ENCODE peak calls at places on chromosomes 6 and 20, in eight cellular contexts. One of them, this sample, is unnamed.
A peak's percentile ranks its signal among the peaks of the same experiment; 100 is the strongest.

GRCh38 chr20:39861381-39861780 is 827.7 kb downstream of the MAFB start:
- DNase-seq in GM23338: no peak
- DNase-seq in neural progenitor cell: no peak
- DNase-seq in hepatocyte: peak; percentile 15
- DNase-seq in MM.1S: no peak
- DNase-seq in PC-3: no peak
- DNase-seq in GM23248: no peak
- DNase-seq in SK-N-SH: no peak
- DNase-seq in this sample: no peak

GRCh38 chr20:1664911-1665310 is 7.3 kb upstream of the SIRPG start:
- DNase-seq in GM23338: no peak
- DNase-seq in neural progenitor cell: no peak
- DNase-seq in hepatocyte: no peak
- DNase-seq in MM.1S: no peak
- DNase-seq in PC-3: no peak
- DNase-seq in GM23248: no peak
- DNase-seq in SK-N-SH: no peak
- DNase-seq in this sample: no peak

GRCh38 chr6:143759666-143760065 is 81.9 kb downstream of the PHACTR2 start:
- DNase-seq in GM23338: no peak
- DNase-seq in neural progenitor cell: no peak
- DNase-seq in hepatocyte: no peak
- DNase-seq in MM.1S: no peak
- DNase-seq in PC-3: no peak
- DNase-seq in GM23248: peak; percentile 60
- DNase-seq in SK-N-SH: no peak
- DNase-seq in this sample: no peak

GRCh38 chr6:166488081-166488685 is 98.3 kb downstream of the RAMACL start:
- DNase-seq in GM23338: no peak
- DNase-seq in neural progenitor cell: peak; percentile 19
- DNase-seq in hepatocyte: no peak
- DNase-seq in MM.1S: peak; percentile 89
- DNase-seq in PC-3: no peak
- DNase-seq in GM23248: peak; percentile 19
- DNase-seq in SK-N-SH: no peak
- DNase-seq in this sample: no peak

GRCh38 chr6:169831450-169832246 is 80.2 kb downstream of the ERMARD start:
- DNase-seq in GM23338: peak; percentile 86
- DNase-seq in neural progenitor cell: peak; percentile 92
- DNase-seq in hepatocyte: peak; percentile 83
- DNase-seq in MM.1S: no peak
- DNase-seq in PC-3: peak; percentile 71
- DNase-seq in GM23248: peak; percentile 63
- DNase-seq in SK-N-SH: peak; percentile 88
- DNase-seq in this sample: peak; percentile 38

GRCh38 chr6:52514514-52514913 is 62.3 kb downstream of the TRAM2 start:
- DNase-seq in GM23338: no peak
- DNase-seq in neural progenitor cell: no peak
- DNase-seq in hepatocyte: peak; percentile 52
- DNase-seq in MM.1S: no peak
- DNase-seq in PC-3: no peak
- DNase-seq in GM23248: peak; percentile 90
- DNase-seq in SK-N-SH: no peak
- DNase-seq in this sample: peak; percentile 51

GRCh38 chr20:21640556-21640955 is 64.9 kb upstream of the PAX1 start:
- DNase-seq in GM23338: peak; percentile 81
- DNase-seq in neural progenitor cell: peak; percentile 64
- DNase-seq in hepatocyte: peak; percentile 52
- DNase-seq in MM.1S: peak; percentile 18
- DNase-seq in PC-3: peak; percentile 49
- DNase-seq in GM23248: no peak
- DNase-seq in SK-N-SH: no peak
- DNase-seq in this sample: peak; percentile 4

GRCh38 chr6:159038914-159039884 is 5.6 kb downstream of the TAGAP start:
- DNase-seq in GM23338: no peak
- DNase-seq in neural progenitor cell: no peak
- DNase-seq in hepatocyte: peak; percentile 30
- DNase-seq in MM.1S: peak; percentile 78
- DNase-seq in PC-3: peak; percentile 67
- DNase-seq in GM23248: peak; percentile 84
- DNase-seq in SK-N-SH: no peak
- DNase-seq in this sample: no peak

GRCh38 chr6:127420558-127420957 is 38.6 kb downstream of the KIAA0408 start:
- DNase-seq in GM23338: peak; percentile 94
- DNase-seq in neural progenitor cell: peak; percentile 80
- DNase-seq in hepatocyte: peak; percentile 82
- DNase-seq in MM.1S: peak; percentile 91
- DNase-seq in PC-3: peak; percentile 89
- DNase-seq in GM23248: peak; percentile 96
- DNase-seq in SK-N-SH: peak; percentile 53
- DNase-seq in this sample: peak; percentile 88

GRCh38 chr6:27096834-27097511 is 150.5 kb upstream of the PRSS16 start:
- DNase-seq in GM23338: peak; percentile 85
- DNase-seq in neural progenitor cell: peak; percentile 28
- DNase-seq in hepatocyte: peak; percentile 77
- DNase-seq in MM.1S: no peak
- DNase-seq in PC-3: no peak
- DNase-seq in GM23248: peak; percentile 63
- DNase-seq in SK-N-SH: peak; percentile 59
- DNase-seq in this sample: peak; percentile 26

GRCh38 chr20:47493175-47493953 is 8.3 kb upstream of the NCOA3 start:
- DNase-seq in GM23338: no peak
- DNase-seq in neural progenitor cell: no peak
- DNase-seq in hepatocyte: peak; percentile 82
- DNase-seq in MM.1S: peak; percentile 55
- DNase-seq in PC-3: peak; percentile 93
- DNase-seq in GM23248: peak; percentile 76
- DNase-seq in SK-N-SH: peak; percentile 52
- DNase-seq in this sample: peak; percentile 36

GRCh38 chr6:110877569-110877968 is 3.0 kb downstream of the AMD1 start:
- DNase-seq in GM23338: no peak
- DNase-seq in neural progenitor cell: no peak
- DNase-seq in hepatocyte: no peak
- DNase-seq in MM.1S: no peak
- DNase-seq in PC-3: no peak
- DNase-seq in GM23248: no peak
- DNase-seq in SK-N-SH: no peak
- DNase-seq in this sample: no peak

GRCh38 chr6:110877154-110877564 is 2.6 kb downstream of the AMD1 start:
- DNase-seq in GM23338: no peak
- DNase-seq in neural progenitor cell: peak; percentile 11
- DNase-seq in hepatocyte: no peak
- DNase-seq in MM.1S: no peak
- DNase-seq in PC-3: no peak
- DNase-seq in GM23248: peak; percentile 21
- DNase-seq in SK-N-SH: no peak
- DNase-seq in this sample: no peak

GRCh38 chr6:110875548-110876169 is 1.1 kb downstream of the AMD1 start:
- DNase-seq in GM23338: peak; percentile 58
- DNase-seq in neural progenitor cell: peak; percentile 75
- DNase-seq in hepatocyte: peak; percentile 76
- DNase-seq in MM.1S: peak; percentile 25
- DNase-seq in PC-3: no peak
- DNase-seq in GM23248: peak; percentile 74
- DNase-seq in SK-N-SH: peak; percentile 66
- DNase-seq in this sample: no peak

GRCh38 chr6:110874880-110875547 is 429 bp downstream of the AMD1 start:
- DNase-seq in GM23338: no peak
- DNase-seq in neural progenitor cell: peak; percentile 51
- DNase-seq in hepatocyte: no peak
- DNase-seq in MM.1S: peak; percentile 43
- DNase-seq in PC-3: no peak
- DNase-seq in GM23248: peak; percentile 68
- DNase-seq in SK-N-SH: peak; percentile 62
- DNase-seq in this sample: no peak

GRCh38 chr6:110876170-110876773 is 1.7 kb downstream of the AMD1 start:
- DNase-seq in GM23338: peak; percentile 92
- DNase-seq in neural progenitor cell: peak; percentile 96
- DNase-seq in hepatocyte: peak; percentile 89
- DNase-seq in MM.1S: peak; percentile 59
- DNase-seq in PC-3: peak; percentile 77
- DNase-seq in GM23248: peak; percentile 94
- DNase-seq in SK-N-SH: peak; percentile 82
- DNase-seq in this sample: peak; percentile 73
- H4K20me1 ChIP-seq in GM23338: peaks cover 42% of the 10 kb centered on the region
- H4K20me1 ChIP-seq in neural progenitor cell: peaks cover 63% of the 10 kb centered on the region
- H4K20me1 ChIP-seq in hepatocyte: peaks cover 59% of the 10 kb centered on the region
- H4K20me1 ChIP-seq in MM.1S: peaks cover 55% of the 10 kb centered on the region
- H4K20me1 ChIP-seq in PC-3: peaks cover 58% of the 10 kb centered on the region
- H4K20me1 ChIP-seq in GM23248: peaks cover 19% of the 10 kb centered on the region
- H4K20me1 ChIP-seq in SK-N-SH: peaks cover 56% of the 10 kb centered on the region
- H4K20me1 ChIP-seq in this sample: peaks cover 54% of the 10 kb centered on the region

DNA sequence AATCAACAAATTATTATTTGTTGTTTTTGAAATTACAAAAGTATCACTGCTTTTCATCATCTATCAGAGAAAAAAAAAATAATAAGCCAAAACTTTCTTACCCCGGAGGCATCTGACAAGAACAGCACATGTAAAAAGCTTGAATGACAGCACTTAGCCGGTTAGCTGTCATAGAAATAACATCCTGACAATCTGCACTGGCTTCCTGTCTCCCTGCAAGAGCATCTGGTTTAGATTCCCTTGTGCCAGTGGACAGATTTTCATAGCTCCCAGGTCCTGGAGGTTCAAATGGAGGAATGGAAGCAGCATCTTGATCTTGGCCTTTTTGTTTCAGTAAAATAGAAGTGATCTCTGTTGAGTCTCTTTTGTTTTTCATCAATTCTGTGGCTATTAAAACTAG is 74.8 kb downstream of the HACE1 start:
- DNase-seq in GM23338: no peak
- DNase-seq in neural progenitor cell: no peak
- DNase-seq in hepatocyte: no peak
- DNase-seq in MM.1S: no peak
- DNase-seq in PC-3: no peak
- DNase-seq in GM23248: peak; percentile 38
- DNase-seq in SK-N-SH: peak; percentile 67
- DNase-seq in this sample: no peak
- TF ChIP-seq EZH2phosphoT487 in GM23338: no peak
- TF ChIP-seq EZH2phosphoT487 in neural progenitor cell: no peak
- TF ChIP-seq EZH2phosphoT487 in hepatocyte: no peak
- TF ChIP-seq EZH2phosphoT487 in MM.1S: no peak
- TF ChIP-seq EZH2phosphoT487 in PC-3: no peak
- TF ChIP-seq EZH2phosphoT487 in GM23248: no peak
- TF ChIP-seq EZH2phosphoT487 in SK-N-SH: no peak
- TF ChIP-seq EZH2phosphoT487 in this sample: no peak

GRCh38 chr20:32385541-32385940 is 27.4 kb downstream of the ASXL1 start:
- DNase-seq in GM23338: no peak
- DNase-seq in neural progenitor cell: no peak
- DNase-seq in hepatocyte: no peak
- DNase-seq in MM.1S: no peak
- DNase-seq in PC-3: no peak
- DNase-seq in GM23248: peak; percentile 47
- DNase-seq in SK-N-SH: peak; percentile 61
- DNase-seq in this sample: no peak

GRCh38 chr20:32387262-32387661 is 29.1 kb downstream of the ASXL1 start:
- DNase-seq in GM23338: no peak
- DNase-seq in neural progenitor cell: no peak
- DNase-seq in hepatocyte: no peak
- DNase-seq in MM.1S: no peak
- DNase-seq in PC-3: no peak
- DNase-seq in GM23248: peak; percentile 28
- DNase-seq in SK-N-SH: no peak
- DNase-seq in this sample: no peak

GRCh38 chr20:32396656-32397160 is 38.6 kb downstream of the ASXL1 start:
- DNase-seq in GM23338: no peak
- DNase-seq in neural progenitor cell: no peak
- DNase-seq in hepatocyte: no peak
- DNase-seq in MM.1S: no peak
- DNase-seq in PC-3: no peak
- DNase-seq in GM23248: peak; percentile 24
- DNase-seq in SK-N-SH: no peak
- DNase-seq in this sample: no peak

GRCh38 chr20:32386091-32386490 is 28.0 kb downstream of the ASXL1 start:
- DNase-seq in GM23338: no peak
- DNase-seq in neural progenitor cell: no peak
- DNase-seq in hepatocyte: no peak
- DNase-seq in MM.1S: no peak
- DNase-seq in PC-3: no peak
- DNase-seq in GM23248: peak; percentile 31
- DNase-seq in SK-N-SH: no peak
- DNase-seq in this sample: no peak

GRCh38 chr20:32390999-32391398 is 32.9 kb downstream of the ASXL1 start:
- DNase-seq in GM23338: no peak
- DNase-seq in neural progenitor cell: no peak
- DNase-seq in hepatocyte: no peak
- DNase-seq in MM.1S: no peak
- DNase-seq in PC-3: peak; percentile 30
- DNase-seq in GM23248: no peak
- DNase-seq in SK-N-SH: no peak
- DNase-seq in this sample: no peak
- H4K20me1 ChIP-seq in GM23338: peaks cover 19% of the 10 kb centered on the region
- H4K20me1 ChIP-seq in neural progenitor cell: peaks cover 15% of the 10 kb centered on the region
- H4K20me1 ChIP-seq in hepatocyte: peaks cover 47% of the 10 kb centered on the region
- H4K20me1 ChIP-seq in MM.1S: no peaks in the 10 kb centered on the region
- H4K20me1 ChIP-seq in PC-3: peaks cover 13% of the 10 kb centered on the region
- H4K20me1 ChIP-seq in GM23248: peaks cover 6% of the 10 kb centered on the region
- H4K20me1 ChIP-seq in SK-N-SH: peaks cover 63% of the 10 kb centered on the region
- H4K20me1 ChIP-seq in this sample: peaks cover 4% of the 10 kb centered on the region

GRCh38 chr20:11172881-11173280 is 499.1 kb upstream of the JAG1 start:
- DNase-seq in GM23338: no peak
- DNase-seq in neural progenitor cell: no peak
- DNase-seq in hepatocyte: no peak
- DNase-seq in MM.1S: no peak
- DNase-seq in PC-3: no peak
- DNase-seq in GM23248: no peak
- DNase-seq in SK-N-SH: no peak
- DNase-seq in this sample: no peak

GRCh38 chr20:11170565-11170964 is 496.8 kb upstream of the JAG1 start:
- DNase-seq in GM23338: peak; percentile 34
- DNase-seq in neural progenitor cell: no peak
- DNase-seq in hepatocyte: no peak
- DNase-seq in MM.1S: no peak
- DNase-seq in PC-3: no peak
- DNase-seq in GM23248: peak; percentile 27
- DNase-seq in SK-N-SH: no peak
- DNase-seq in this sample: no peak

GRCh38 chr20:11176431-11176830 is 502.6 kb upstream of the JAG1 start:
- DNase-seq in GM23338: no peak
- DNase-seq in neural progenitor cell: no peak
- DNase-seq in hepatocyte: no peak
- DNase-seq in MM.1S: no peak
- DNase-seq in PC-3: peak; percentile 92
- DNase-seq in GM23248: no peak
- DNase-seq in SK-N-SH: no peak
- DNase-seq in this sample: no peak

GRCh38 chr20:11174861-11175260 is 501.1 kb upstream of the JAG1 start:
- DNase-seq in GM23338: no peak
- DNase-seq in neural progenitor cell: no peak
- DNase-seq in hepatocyte: no peak
- DNase-seq in MM.1S: no peak
- DNase-seq in PC-3: no peak
- DNase-seq in GM23248: no peak
- DNase-seq in SK-N-SH: no peak
- DNase-seq in this sample: no peak

DNA sequence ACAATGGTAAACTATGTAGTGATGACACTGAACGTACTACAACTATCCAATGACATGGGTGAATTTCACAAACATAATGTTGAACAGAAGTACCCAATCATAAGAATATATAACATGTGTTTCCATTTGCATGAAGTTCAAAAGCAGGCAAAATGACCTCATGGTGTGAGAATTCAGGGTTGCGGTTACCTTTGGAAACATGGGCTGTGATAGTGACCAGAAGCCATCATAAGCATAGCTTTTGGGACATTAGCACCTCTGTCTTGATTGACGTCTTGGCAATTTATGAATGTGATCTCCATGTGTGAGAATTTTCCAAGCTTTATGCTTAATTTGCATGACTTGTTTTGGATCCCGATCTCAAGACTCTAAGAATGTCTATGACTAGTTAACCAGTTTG is 500.1 kb upstream of the JAG1 start:
- DNase-seq in GM23338: no peak
- DNase-seq in neural progenitor cell: no peak
- DNase-seq in hepatocyte: no peak
- DNase-seq in MM.1S: no peak
- DNase-seq in PC-3: no peak
- DNase-seq in GM23248: no peak
- DNase-seq in SK-N-SH: no peak
- DNase-seq in this sample: no peak
- TF ChIP-seq EZH2phosphoT487 in GM23338: no peak
- TF ChIP-seq EZH2phosphoT487 in neural progenitor cell: no peak
- TF ChIP-seq EZH2phosphoT487 in hepatocyte: no peak
- TF ChIP-seq EZH2phosphoT487 in MM.1S: no peak
- TF ChIP-seq EZH2phosphoT487 in PC-3: no peak
- TF ChIP-seq EZH2phosphoT487 in GM23248: no peak
- TF ChIP-seq EZH2phosphoT487 in SK-N-SH: no peak
- TF ChIP-seq EZH2phosphoT487 in this sample: no peak